ENCODE peak calls at places on chromosomes 4 and X, in eight cellular contexts. G, D, C, L, A, V, S and T are unnamed samples.

GRCh38 chr4:4496604-4497372 is 45.1 kb downstream of the STX18 start:
- DNase-seq in C (no peak), S (no peak), A (peak), L (no peak), G (no peak), D (no peak), V (no peak), T (no peak)

GRCh38 chr4:57147335-57148060 is 37.3 kb upstream of the IGFBP7 start:
- DNase-seq in D (no peak), C (no peak), A (peak), S (peak), L (no peak), G (peak), V (no peak), T (no peak)

GRCh38 chr4:120026853-120027252 is 39.8 kb downstream of the MAD2L1 start:
- DNase-seq in C (no peak), L (no peak), V (no peak), A (no peak), S (no peak), D (no peak), G (no peak), T (no peak)

GRCh38 chr4:7358100-7358735 is 76.5 kb downstream of the PSAPL1 start:
- DNase-seq in S (peak), L (peak), C (no peak), G (peak), A (peak), V (no peak), D (peak), T (no peak)

GRCh38 chr4:78612398-78613005 is 60.9 kb downstream of the ANXA3 start:
- DNase-seq in L (peak), S (peak), D (no peak), G (peak), C (no peak), V (no peak), A (peak), T (no peak)

GRCh38 chrX:120671963-120672362 is 42.1 kb upstream of the C1GALT1C1 start:
- DNase-seq in V (no peak), L (no peak), S (no peak), C (no peak), A (no peak), D (no peak), G (no peak), T (no peak)

GRCh38 chr4:123616970-123617392 is 220.4 kb downstream of the SPRY1 start:
- DNase-seq in L (peak), D (peak), V (peak), S (no peak), G (peak), C (peak), A (peak), T (no peak)

GRCh38 chr4:183438458-183439113 is 5.8 kb upstream of the CDKN2AIP start:
- DNase-seq in A (peak), C (no peak), L (peak), S (peak), G (peak), D (no peak), V (no peak), T (peak)

GRCh38 chr4:156672492-156672891 is 299.1 kb downstream of the PDGFC start:
- DNase-seq in S (no peak), C (no peak), A (peak), L (no peak), V (no peak), G (peak), D (no peak), T (no peak)

GRCh38 chrX:23332888-23333821 is 1.5 kb upstream of the PTCHD1 start:
- DNase-seq in G (no peak), L (no peak), A (no peak), V (no peak), S (no peak), C (no peak), D (no peak), T (no peak)

GRCh38 chr4:113555868-113556267 is 205.7 kb downstream of the CAMK2D start:
- DNase-seq in C (no peak), A (no peak), D (no peak), L (no peak), G (no peak), S (no peak), V (no peak), T (no peak)

GRCh38 chr4:108901271-108901670 is 138.4 kb upstream of the ETNPPL start:
- DNase-seq in G (no peak), S (no peak), A (peak), C (no peak), L (no peak), D (no peak), V (no peak), T (no peak)

GRCh38 chrX:104085919-104086318 is 9.9 kb upstream of the TMSB15C start:
- DNase-seq in D (no peak), V (no peak), C (no peak), S (no peak), L (no peak), G (no peak), A (no peak), T (no peak)

GRCh38 chrX:45264865-45265264 is 64.2 kb upstream of the DIPK2B start:
- DNase-seq in S (no peak), L (no peak), V (no peak), G (no peak), C (no peak), A (peak), D (no peak), T (no peak)

GRCh38 chr4:48290146-48290772 is 20.6 kb upstream of the TEC start:
- DNase-seq in L (peak), S (peak), C (no peak), G (peak), V (no peak), D (no peak), A (peak), T (no peak)

GRCh38 chr4:10783351-10783750 is 98.8 kb upstream of the CLNK start:
- DNase-seq in C (no peak), D (no peak), G (peak), S (peak), L (peak), V (no peak), A (peak), T (no peak)

GRCh38 chr4:146582864-146583263 is 55.8 kb upstream of the POU4F2 start:
- DNase-seq in V (no peak), D (no peak), A (peak), S (peak), L (peak), C (no peak), G (no peak), T (no peak)

DNA sequence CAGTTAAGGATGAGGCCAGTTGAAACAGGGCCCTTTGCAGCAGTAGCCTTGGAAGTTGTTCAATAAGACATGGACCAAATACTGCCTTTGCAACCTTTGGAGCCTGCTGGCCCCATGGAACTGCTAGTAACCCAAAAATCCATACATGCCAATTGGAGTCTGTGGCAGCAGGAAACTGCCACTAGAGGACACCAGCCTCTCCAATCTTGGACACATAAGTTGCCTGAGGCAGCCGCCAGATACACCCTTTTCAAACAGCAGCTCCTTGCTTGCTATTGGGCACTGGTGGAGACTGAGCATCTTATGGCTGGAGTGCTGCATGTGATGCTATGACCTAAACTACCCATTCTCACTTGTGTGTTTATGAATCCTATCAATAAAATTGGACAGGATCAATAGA is 14.8 kb upstream of the LAP3 start:
- DNase-seq in A (no peak), G (no peak), C (no peak), V (no peak), L (peak), S (no peak), D (no peak), T (no peak)
- TF ChIP-seq CTCF in A (no peak), G (no peak), C (no peak), V (no peak), L (peak), S (no peak), D (no peak), T (peak)

GRCh38 chr4:142858965-142859364 is 12.9 kb upstream of the INPP4B start:
- DNase-seq in V (no peak), D (no peak), G (no peak), L (no peak), A (no peak), S (no peak), C (no peak), T (no peak)
- TF ChIP-seq CTCF in V (no peak), D (no peak), G (no peak), L (no peak), A (no peak), S (no peak), C (no peak), T (no peak)

GRCh38 chrX:129744881-129745321 is 6.1 kb downstream of the XPNPEP2 start:
- DNase-seq in D (no peak), S (no peak), C (no peak), A (no peak), G (no peak), L (no peak), V (no peak), T (no peak)

GRCh38 chrX:129750971-129751370 is 12.2 kb downstream of the XPNPEP2 start:
- DNase-seq in C (no peak), A (peak), S (no peak), G (no peak), V (no peak), L (no peak), D (no peak), T (no peak)

GRCh38 chrX:129747533-129747932 is 8.8 kb downstream of the XPNPEP2 start:
- DNase-seq in D (no peak), G (no peak), L (no peak), A (no peak), V (no peak), C (no peak), S (no peak), T (no peak)

GRCh38 chrX:129749069-129749468 is 10.3 kb downstream of the XPNPEP2 start:
- DNase-seq in A (peak), L (no peak), G (no peak), C (no peak), S (no peak), D (no peak), V (no peak), T (no peak)

DNA sequence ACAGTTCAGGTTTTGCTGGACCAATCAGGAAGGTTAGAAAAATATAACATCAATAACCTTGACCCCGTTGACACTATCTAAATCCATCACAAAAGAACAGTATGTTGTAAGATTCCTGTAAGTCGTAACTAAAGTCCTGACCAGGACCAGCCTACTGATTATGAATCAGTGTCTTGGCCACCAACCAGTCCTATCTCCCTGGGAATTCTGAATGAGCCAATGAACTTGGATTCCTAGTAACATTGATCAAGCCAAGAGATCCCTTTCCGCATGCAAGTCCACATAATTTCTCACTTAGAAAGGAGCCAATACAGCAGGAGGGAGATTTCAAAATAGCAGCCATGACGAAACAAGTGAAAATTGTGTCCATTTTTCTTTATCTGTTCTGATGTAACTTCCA is 9.5 kb downstream of the XPNPEP2 start:
- DNase-seq in G (peak), L (no peak), D (peak), S (peak), A (peak), C (no peak), V (no peak), T (no peak)
- TF ChIP-seq CTCF in G (no peak), L (no peak), D (no peak), S (no peak), A (no peak), C (no peak), V (no peak), T (no peak)

GRCh38 chr4:102717448-102718092 is 43.2 kb downstream of the MANBA start:
- DNase-seq in C (no peak), G (no peak), L (peak), V (no peak), S (peak), D (no peak), A (peak), T (no peak)

GRCh38 chr4:102710986-102711385 is 49.8 kb downstream of the MANBA start:
- DNase-seq in A (no peak), S (no peak), C (no peak), V (no peak), L (no peak), D (no peak), G (no peak), T (no peak)

GRCh38 chr4:102713096-102713495 is 47.7 kb downstream of the MANBA start:
- DNase-seq in G (peak), L (no peak), V (no peak), C (no peak), D (no peak), A (peak), S (no peak), T (no peak)

DNA sequence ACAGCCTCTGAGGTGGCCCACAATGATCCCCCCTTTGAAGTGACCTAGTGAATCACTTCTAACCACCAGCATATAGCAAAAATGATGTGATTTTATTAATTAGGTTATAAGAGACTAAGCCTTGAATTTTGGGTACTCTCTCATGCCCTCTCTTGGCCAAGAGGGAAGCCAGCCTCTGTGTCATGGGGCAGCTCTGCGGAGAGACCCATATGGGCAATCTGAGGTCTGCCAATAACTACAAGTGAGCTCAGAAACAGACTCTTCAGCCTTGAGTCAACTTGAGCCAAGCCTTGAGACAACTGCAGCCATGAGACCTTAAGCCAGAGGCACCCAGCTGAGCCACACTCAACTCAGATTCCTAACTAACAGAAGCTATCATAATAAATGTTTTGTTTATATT is 45.7 kb downstream of the MANBA start:
- DNase-seq in C (no peak), L (peak), A (peak), V (no peak), G (peak), S (no peak), D (no peak), T (no peak)
- TF ChIP-seq CTCF in C (no peak), L (peak), A (peak), V (no peak), G (peak), S (peak), D (no peak), T (no peak)

GRCh38 chrX:110671068-110671803 is 124.4 kb downstream of the CHRDL1 start:
- DNase-seq in A (peak), C (no peak), V (no peak), G (no peak), D (no peak), S (peak), L (no peak), T (no peak)

GRCh38 chrX:110669572-110669971 is 126.0 kb downstream of the CHRDL1 start:
- DNase-seq in C (no peak), V (no peak), S (no peak), G (no peak), A (no peak), L (no peak), D (no peak), T (no peak)

GRCh38 chrX:110667706-110668105 is 127.9 kb downstream of the CHRDL1 start:
- DNase-seq in G (no peak), S (no peak), L (peak), C (no peak), A (no peak), D (no peak), V (no peak), T (no peak)

GRCh38 chrX:110665223-110665622 is 130.4 kb downstream of the CHRDL1 start:
- DNase-seq in C (no peak), A (no peak), G (no peak), S (no peak), D (no peak), L (no peak), V (no peak), T (no peak)

DNA sequence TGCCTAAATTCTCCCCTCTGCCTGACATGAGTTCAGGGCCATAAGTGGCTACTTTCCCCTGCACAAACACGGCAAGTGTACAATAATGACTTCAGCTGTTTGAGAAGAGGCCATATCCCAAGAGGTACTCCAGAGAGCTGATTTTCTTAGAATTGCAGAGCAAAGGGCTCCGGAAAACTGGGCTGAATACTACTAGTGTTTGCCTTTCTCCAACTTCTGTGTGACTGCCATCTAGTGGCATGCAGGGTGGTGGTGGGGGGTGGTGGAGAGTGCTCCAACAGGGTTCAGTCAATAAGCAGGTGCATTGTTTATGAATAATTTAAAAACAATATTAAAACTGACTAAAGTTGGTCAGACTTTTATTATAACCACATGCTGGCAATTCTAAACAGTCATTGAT is 130.0 kb downstream of the CHRDL1 start:
- DNase-seq in L (peak), D (no peak), C (no peak), A (peak), V (no peak), G (peak), S (peak), T (no peak)
- TF ChIP-seq CTCF in L (peak), D (no peak), C (no peak), A (peak), V (peak), G (peak), S (peak), T (peak)

DNA sequence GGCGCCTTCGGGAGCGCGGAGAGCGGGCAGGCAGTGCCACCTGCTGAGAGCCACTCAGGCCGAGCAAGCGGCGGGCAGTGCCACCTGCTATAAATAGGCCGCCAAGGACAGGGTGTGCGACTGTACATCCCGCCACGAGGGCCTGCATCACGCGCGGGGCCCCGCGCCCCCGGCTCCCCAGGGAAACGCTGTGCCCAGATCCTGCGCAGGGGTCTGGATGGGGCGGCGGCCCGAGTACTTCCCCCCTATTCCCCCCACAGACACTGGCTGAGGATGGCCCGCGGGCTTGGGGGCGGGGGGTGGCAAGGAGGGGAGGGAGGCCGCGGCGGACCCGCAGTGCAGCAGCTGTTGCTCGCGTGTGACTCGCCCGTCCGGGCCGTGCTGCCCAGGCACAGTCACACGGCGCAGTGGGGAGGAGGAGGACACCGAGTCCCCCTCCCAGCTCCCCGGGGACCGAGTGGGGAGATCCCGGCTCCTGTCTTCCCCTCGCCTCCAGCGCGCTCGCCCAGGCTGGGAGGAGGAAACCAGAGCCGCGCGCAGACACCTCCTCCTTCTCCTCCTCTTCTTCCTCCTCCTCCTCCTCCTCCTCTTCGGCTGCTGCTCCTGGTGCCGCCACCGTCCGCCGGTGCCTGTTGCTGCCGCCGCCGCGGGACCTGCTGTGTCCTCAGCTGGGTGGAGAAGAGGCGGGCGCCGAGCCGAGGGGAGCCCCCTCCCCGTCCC is at the start of gene TBC1D1:
- DNase-seq in D (no peak), S (peak), L (peak), G (no peak), V (no peak), A (no peak), C (peak), T (peak)
- TF ChIP-seq CTCF in D (no peak), S (no peak), L (no peak), G (no peak), V (peak), A (no peak), C (no peak), T (no peak)

DNA sequence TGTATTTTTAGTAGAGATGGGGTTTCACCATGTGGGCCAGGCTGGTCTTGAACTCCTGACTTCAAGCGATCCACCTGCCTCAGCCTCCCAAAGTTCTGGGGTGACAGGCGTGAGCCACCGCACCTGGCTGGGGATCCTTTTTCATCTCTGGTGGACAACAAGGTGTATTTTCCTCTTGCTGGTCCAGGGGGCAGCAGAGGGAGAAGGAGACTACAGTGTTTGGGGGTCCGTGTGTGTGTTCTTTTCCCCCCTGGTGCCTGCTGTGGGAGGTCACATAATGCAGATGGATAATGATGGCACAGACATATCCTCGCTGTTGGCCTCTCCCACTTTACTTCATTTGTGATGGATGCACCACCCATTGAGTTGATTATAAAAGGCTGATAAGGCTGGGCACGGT is 39.0 kb upstream of the CD99 start:
- DNase-seq in A (no peak), D (no peak), L (no peak), S (no peak), V (no peak), G (no peak), C (no peak), T (no peak)
- TF ChIP-seq CTCF in A (peak), D (no peak), L (peak), S (peak), V (no peak), G (peak), C (no peak), T (no peak)

DNA sequence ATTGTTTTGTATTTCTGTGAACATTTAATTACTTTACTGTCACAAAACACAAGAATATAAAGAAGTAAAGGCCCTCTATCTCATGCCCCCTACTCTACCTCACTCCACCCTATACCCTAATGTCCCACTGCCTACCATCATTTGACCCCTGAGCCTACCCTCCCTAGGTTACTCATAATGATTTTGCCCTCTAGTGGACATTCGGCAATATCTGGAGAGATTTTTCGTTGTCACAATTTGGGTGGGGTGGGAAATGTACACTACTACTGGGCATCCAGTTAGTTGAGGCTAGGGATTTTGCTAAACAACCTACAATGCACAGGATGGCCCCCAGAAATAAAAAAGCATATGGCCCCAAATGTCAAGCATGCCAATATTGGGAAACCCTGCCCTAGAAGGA is 10.2 kb downstream of the TEX13A start:
- DNase-seq in G (no peak), L (peak), V (no peak), S (no peak), D (no peak), A (no peak), C (no peak), T (no peak)
- TF ChIP-seq CTCF in G (no peak), L (peak), V (no peak), S (no peak), D (no peak), A (peak), C (no peak), T (no peak)